ENCODE peak calls at places on chromosomes 13 and 19, in eight cellular contexts. D, B, W, P, A, Y, Z and G are unnamed samples.

GRCh38 chr13:92196566-92197256 is 798.3 kb downstream of the GPC5 start:
- DNase-seq in B (no peak), P (no peak), A (no peak), D (no peak), Y (no peak), W (no peak), Z (no peak), G (no peak)

GRCh38 chr19:36120092-36120983 is 5.1 kb downstream of the TBCB start:
- DNase-seq in Y (no peak), A (no peak), P (no peak), Z (peak; percentile 39), B (no peak), D (no peak), W (no peak), G (no peak)

GRCh38 chr19:12331211-12331941 is 2.1 kb downstream of the ZNF563 start:
- DNase-seq in Y (no peak), A (peak; percentile 18), P (no peak), W (no peak), Z (peak; percentile 54), B (no peak), D (no peak), G (no peak)

GRCh38 chr19:44512326-44513298 is 12.3 kb upstream of the ZNF180 start:
- DNase-seq in W (peak; percentile 42), Z (peak; percentile 75), P (no peak), B (peak; percentile 66), A (peak; percentile 14), D (peak; percentile 81), Y (no peak), G (peak; percentile 78)

GRCh38 chr19:46297700-46298476 is 1.0 kb downstream of the HIF3A start:
- DNase-seq in D (peak; percentile 55), W (peak; percentile 73), Z (no peak), P (peak; percentile 45), B (no peak), A (peak; percentile 69), Y (peak; percentile 97), G (no peak)

GRCh38 chr19:19630062-19630414 is 2.0 kb upstream of the LPAR2 start:
- DNase-seq in A (no peak), W (no peak), Y (no peak), B (no peak), Z (no peak), P (no peak), D (no peak), G (no peak)

GRCh38 chr19:45451181-45451849 is 16.5 kb upstream of the FOSB start:
- DNase-seq in W (peak; percentile 43), B (peak; percentile 24), P (peak; percentile 26), D (peak; percentile 76), A (peak; percentile 54), Y (peak; percentile 83), Z (peak; percentile 37), G (peak; percentile 77)

GRCh38 chr19:4449022-4449825 is 8.4 kb downstream of the UBXN6 start:
- DNase-seq in W (no peak), Z (no peak), B (no peak), A (no peak), D (no peak), P (peak; percentile 82), Y (peak; percentile 88), G (no peak)

GRCh38 chr19:49590971-49591730 is at the start of gene PRR12:
- DNase-seq in W (no peak), D (peak; percentile 77), A (peak; percentile 68), P (peak; percentile 68), Y (peak; percentile 85), Z (peak; percentile 72), B (peak; percentile 70), G (peak; percentile 80)

GRCh38 chr19:33150852-33151518 is 19.1 kb downstream of the WDR88 start:
- DNase-seq in A (no peak), P (no peak), D (no peak), B (peak; percentile 6), Y (no peak), W (no peak), Z (peak; percentile 51), G (peak; percentile 32)

GRCh38 chr13:113123226-113124150 is 889 bp downstream of the F10 start:
- DNase-seq in Y (no peak), P (no peak), D (no peak), B (no peak), W (no peak), Z (peak; percentile 62), A (no peak), G (no peak)

GRCh38 chr13:73893833-73894232 is 240.4 kb downstream of the KLF12 start:
- DNase-seq in Y (no peak), Z (no peak), D (no peak), P (no peak), B (no peak), A (no peak), W (no peak), G (no peak)

GRCh38 chr13:112818040-112818697 is 128.3 kb downstream of the ATP11A start:
- DNase-seq in Y (peak; percentile 14), P (no peak), A (no peak), D (no peak), Z (no peak), W (no peak), B (no peak), G (no peak)

GRCh38 chr19:54461201-54462071 is 2.1 kb downstream of the LENG9 start:
- DNase-seq in Y (no peak), W (no peak), D (peak; percentile 32), Z (no peak), B (no peak), P (no peak), A (no peak), G (no peak)

GRCh38 chr13:99086149-99086868 is 108.4 kb upstream of the DOCK9 start:
- DNase-seq in P (peak; percentile 67), B (peak; percentile 52), Y (peak; percentile 75), Z (peak; percentile 81), W (peak; percentile 61), D (peak; percentile 43), A (peak; percentile 60), G (peak; percentile 80)

GRCh38 chr13:97116754-97117153 is 105.4 kb upstream of the MBNL2 start:
- DNase-seq in W (peak; percentile 34), D (peak; percentile 60), Z (no peak), A (no peak), Y (peak; percentile 74), B (peak; percentile 56), P (no peak), G (peak; percentile 66)

GRCh38 chr19:35509018-35509652 is 4.3 kb downstream of the DMKN start:
- DNase-seq in Y (no peak), Z (peak; percentile 84), A (peak; percentile 71), B (peak; percentile 67), P (peak; percentile 88), D (no peak), W (no peak), G (peak; percentile 89)

GRCh38 chr19:408441-409005 is 424 bp downstream of the C2CD4C start:
- DNase-seq in B (no peak), Y (peak; percentile 63), W (no peak), P (peak; percentile 8), Z (no peak), D (no peak), A (no peak), G (no peak)
- H3K4me3 ChIP-seq in B (no peak overlapping the region), Y (peak overlapping the region; percentile 22), W (no peak overlapping the region), P (no peak overlapping the region), Z (peak overlapping the region; percentile 41), D (no peak overlapping the region), A (peak overlapping the region; percentile 52), G (no peak overlapping the region)

GRCh38 chr19:16324384-16325160 is at the start of gene KLF2:
- DNase-seq in P (peak; percentile 90), W (peak; percentile 93), B (peak; percentile 90), Z (peak; percentile 84), D (peak; percentile 95), Y (peak; percentile 97), A (peak; percentile 90), G (peak; percentile 64)

GRCh38 chr19:16326401-16327130 is 1.9 kb downstream of the KLF2 start:
- DNase-seq in Y (no peak), Z (no peak), A (peak; percentile 55), D (peak; percentile 45), P (no peak), B (no peak), W (no peak), G (no peak)

GRCh38 chr19:16325671-16326400 is 1.2 kb downstream of the KLF2 start:
- DNase-seq in Z (no peak), W (no peak), D (peak; percentile 40), Y (peak; percentile 84), B (no peak), P (peak; percentile 26), A (peak; percentile 46), G (no peak)

GRCh38 chr19:16324064-16324383 is 602 bp upstream of the KLF2 start:
- DNase-seq in P (no peak), D (no peak), Z (no peak), A (no peak), B (no peak), W (no peak), Y (no peak), G (no peak)

DNA sequence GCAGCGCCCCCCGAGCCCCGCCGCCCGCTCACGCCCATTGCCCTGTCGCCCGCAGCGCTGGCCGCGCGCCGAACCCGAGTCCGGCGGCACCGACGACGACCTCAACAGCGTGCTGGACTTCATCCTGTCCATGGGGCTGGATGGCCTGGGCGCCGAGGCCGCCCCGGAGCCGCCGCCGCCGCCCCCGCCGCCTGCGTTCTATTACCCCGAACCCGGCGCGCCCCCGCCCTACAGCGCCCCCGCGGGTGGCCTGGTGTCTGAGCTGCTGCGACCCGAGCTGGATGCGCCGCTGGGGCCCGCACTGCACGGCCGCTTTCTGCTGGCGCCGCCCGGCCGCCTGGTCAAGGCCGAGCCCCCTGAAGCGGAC is 518 bp downstream of the KLF2 start:
- DNase-seq in W (no peak), P (peak; percentile 47), A (peak; percentile 39), Z (peak; percentile 32), D (no peak), B (no peak), Y (peak; percentile 82), G (no peak)
- TF ChIP-seq CTCF in W (peak; percentile 6), P (no peak), A (no peak), Z (no peak), D (no peak), B (peak; percentile 42), Y (no peak), G (no peak)

GRCh38 chr19:40279120-40279551 is 6.0 kb downstream of the AKT2 start:
- DNase-seq in B (no peak), D (peak; percentile 51), W (peak; percentile 65), Z (no peak), A (peak; percentile 26), P (no peak), Y (peak; percentile 87), G (no peak)

GRCh38 chr19:40282209-40282580 is 3.0 kb downstream of the AKT2 start:
- DNase-seq in B (no peak), D (no peak), Y (peak; percentile 57), P (no peak), A (no peak), Z (no peak), W (no peak), G (no peak)

GRCh38 chr19:40281381-40282208 is 3.5 kb downstream of the AKT2 start:
- DNase-seq in Y (peak; percentile 41), A (no peak), W (no peak), Z (no peak), P (no peak), B (no peak), D (peak; percentile 15), G (no peak)

GRCh38 chr19:40279761-40280607 is 5.2 kb downstream of the AKT2 start:
- DNase-seq in P (no peak), W (no peak), B (no peak), A (no peak), D (no peak), Z (no peak), Y (no peak), G (no peak)

GRCh38 chr19:40280608-40281221 is 4.4 kb downstream of the AKT2 start:
- DNase-seq in D (no peak), B (no peak), Z (no peak), W (no peak), Y (no peak), P (peak; percentile 63), A (peak; percentile 88), G (peak; percentile 54)
- H3K4me3 ChIP-seq in D (no peak overlapping the region), B (no peak overlapping the region), Z (no peak overlapping the region), W (no peak overlapping the region), Y (no peak overlapping the region), P (no peak overlapping the region), A (peak overlapping the region; percentile 6), G (no peak overlapping the region)

GRCh38 chr13:86085890-86086289 is 286.7 kb upstream of the SLITRK6 start:
- DNase-seq in Y (no peak), W (no peak), Z (no peak), D (no peak), B (peak; percentile 13), P (no peak), A (no peak), G (peak; percentile 9)
- TF ChIP-seq CTCF in Y (no peak), W (no peak), Z (no peak), D (no peak), B (peak; percentile 48), P (no peak), A (no peak), G (peak; percentile 14)